ENCODE peak calls at places on chromosome 7, in six cellular contexts. I is IMR-90, A is neuronal stem cell, P is H9, W is trophoblast cell, F is H1. L is an unnamed sample.

GRCh38 chr7:94183289-94183749 is 179.2 kb upstream of the BET1 start:
- DNase-seq in I (peak; percentile 100), A (peak; percentile 35), P (no peak), W (peak; percentile 65), F (peak; percentile 3), L (peak; percentile 99)

GRCh38 chr7:3427957-3428356 is 126.9 kb downstream of the SDK1 start:
- DNase-seq in I (no peak), A (no peak), P (no peak), W (no peak), F (no peak), L (no peak)

GRCh38 chr7:64626083-64626469 is 39.9 kb upstream of the ZNF107 start:
- DNase-seq in I (no peak), A (no peak), P (no peak), W (no peak), F (no peak), L (no peak)

GRCh38 chr7:29749701-29750321 is 56.5 kb upstream of the WIPF3 start:
- DNase-seq in I (no peak), A (no peak), P (no peak), W (peak; percentile 14), F (no peak), L (peak; percentile 7)

GRCh38 chr7:66164356-66164755 is 40.8 kb upstream of the TPST1 start:
- DNase-seq in I (no peak), A (no peak), P (no peak), W (no peak), F (no peak), L (no peak)

GRCh38 chr7:139231513-139232376 is 708 bp downstream of the UBN2 start:
- DNase-seq in I (peak; percentile 6), A (peak; percentile 9), P (peak; percentile 32), W (no peak), F (peak; percentile 3), L (peak; percentile 64)

GRCh38 chr7:1224093-1224702 is 8.5 kb upstream of the UNCX start:
- DNase-seq in I (no peak), A (peak; percentile 86), P (no peak), W (no peak), F (no peak), L (no peak)

GRCh38 chr7:36198854-36199266 is 45.8 kb downstream of the EEPD1 start:
- DNase-seq in I (peak; percentile 50), A (no peak), P (no peak), W (no peak), F (no peak), L (peak; percentile 62)

GRCh38 chr7:107989618-107990373 is 13.2 kb downstream of the LAMB1 start:
- DNase-seq in I (peak; percentile 78), A (no peak), P (no peak), W (no peak), F (no peak), L (peak; percentile 75)

GRCh38 chr7:158328376-158329013 is 259.1 kb downstream of the PTPRN2 start:
- DNase-seq in I (no peak), A (no peak), P (peak; percentile 25), W (no peak), F (no peak), L (no peak)

DNA sequence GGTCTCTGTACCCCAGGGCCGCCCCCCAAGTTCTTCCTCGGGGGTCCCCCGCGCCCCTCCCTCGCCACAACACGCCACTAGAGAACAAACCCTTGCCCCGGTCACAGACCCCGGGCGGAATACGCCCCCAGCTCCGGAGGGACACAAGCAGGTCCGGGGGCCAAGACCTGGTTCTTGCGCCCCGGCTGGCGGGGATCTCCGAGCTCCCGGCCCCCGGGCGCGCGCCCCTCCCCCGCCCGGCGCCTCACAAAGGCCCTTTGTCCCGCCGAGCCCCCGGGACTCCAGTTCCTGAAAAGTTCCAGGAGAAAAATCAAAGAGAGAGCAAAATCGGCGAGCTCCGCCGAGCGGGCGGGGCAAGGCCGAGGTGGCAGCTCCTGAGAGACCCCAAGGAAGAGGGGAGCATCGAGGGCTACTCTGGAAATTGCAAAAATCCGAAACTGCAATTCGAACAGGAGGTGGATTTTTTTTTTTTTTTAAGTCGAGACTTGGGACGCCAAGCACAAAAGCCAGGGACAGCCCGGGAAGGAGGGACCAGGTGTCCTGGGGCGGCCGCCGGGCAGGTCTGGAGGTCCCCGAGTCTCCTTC is 4.0 kb downstream of the TNRC18 start:
- DNase-seq in I (no peak), A (peak; percentile 73), P (peak; percentile 53), W (no peak), F (no peak), L (peak; percentile 34)
- H3K23ac ChIP-seq in I (peak overlapping the region; percentile 90), A (peak overlapping the region; percentile 80), P (no peak overlapping the region), W (no peak overlapping the region), F (no peak overlapping the region), L (peak overlapping the region; percentile 81)

GRCh38 chr7:55518836-55519235 is 53.5 kb downstream of the VOPP1 start:
- DNase-seq in I (no peak), A (no peak), P (no peak), W (no peak), F (no peak), L (no peak)
- H2AFZ ChIP-seq in I (no peak overlapping the region), A (no peak overlapping the region), P (no peak overlapping the region), W (no peak overlapping the region), F (no peak overlapping the region), L (no peak overlapping the region)

GRCh38 chr7:153324094-153324493 is 564.5 kb downstream of the ACTR3B start:
- DNase-seq in I (no peak), A (no peak), P (no peak), W (no peak), F (no peak), L (no peak)
- H2AK5ac ChIP-seq in I (no peak overlapping the region), A (no peak overlapping the region), P (no peak overlapping the region), W (no peak overlapping the region), F (no peak overlapping the region), L (no peak overlapping the region)

GRCh38 chr7:91264083-91264923 is at the start of gene FZD1:
- DNase-seq in I (peak; percentile 99), A (peak; percentile 98), P (peak; percentile 98), W (peak; percentile 98), F (peak; percentile 92), L (peak; percentile 99)
- H3K23ac ChIP-seq in I (peak within 1 kb of the TSS; percentile 95), A (peak within 1 kb of the TSS; percentile 75), P (no peak within 1 kb of the TSS), W (peak within 1 kb of the TSS; percentile 96), F (no peak within 1 kb of the TSS), L (no peak within 1 kb of the TSS)

L was measured in mesenchymal stem cell.